ENCODE peak calls at places on chromosomes 2 and 18, in five cellular contexts. One of them, this sample, is unnamed.
A peak's percentile ranks its signal among the peaks of the same experiment; 100 is the strongest.

GRCh38 chr18:57050314-57050949 is 96.5 kb upstream of the BOD1L2 start:
- DNase-seq in K562: no peak
- DNase-seq in HepG2: peak; percentile 4
- DNase-seq in SK-N-SH: no peak
- DNase-seq in GM12878: no peak
- DNase-seq in this sample: no peak

GRCh38 chr18:6370410-6370809 is 44.3 kb downstream of the L3MBTL4 start:
- DNase-seq in K562: no peak
- DNase-seq in HepG2: peak; percentile 37
- DNase-seq in SK-N-SH: peak; percentile 65
- DNase-seq in GM12878: no peak
- DNase-seq in this sample: no peak

GRCh38 chr2:30272761-30273573 is 41.6 kb downstream of the LBH start:
- DNase-seq in K562: no peak
- DNase-seq in HepG2: no peak
- DNase-seq in SK-N-SH: no peak
- DNase-seq in GM12878: no peak
- DNase-seq in this sample: no peak

GRCh38 chr2:29676886-29677453 is 244.4 kb downstream of the ALK start:
- DNase-seq in K562: no peak
- DNase-seq in HepG2: no peak
- DNase-seq in SK-N-SH: no peak
- DNase-seq in GM12878: no peak
- DNase-seq in this sample: no peak

GRCh38 chr2:26922638-26923466 is 47.6 kb upstream of the MAPRE3 start:
- DNase-seq in K562: peak; percentile 69
- DNase-seq in HepG2: peak; percentile 69
- DNase-seq in SK-N-SH: peak; percentile 89
- DNase-seq in GM12878: no peak
- DNase-seq in this sample: peak; percentile 47

GRCh38 chr2:112881217-112882000 is 29.6 kb upstream of the IL37 start:
- DNase-seq in K562: peak; percentile 47
- DNase-seq in HepG2: peak; percentile 54
- DNase-seq in SK-N-SH: no peak
- DNase-seq in GM12878: peak; percentile 58
- DNase-seq in this sample: peak; percentile 16

GRCh38 chr18:26252411-26252810 is 26.2 kb downstream of the TAF4B start:
- DNase-seq in K562: no peak
- DNase-seq in HepG2: peak; percentile 54
- DNase-seq in SK-N-SH: no peak
- DNase-seq in GM12878: no peak
- DNase-seq in this sample: no peak

GRCh38 chr2:212711851-212712250 is 173.2 kb upstream of the ERBB4 start:
- DNase-seq in K562: no peak
- DNase-seq in HepG2: no peak
- DNase-seq in SK-N-SH: no peak
- DNase-seq in GM12878: no peak
- DNase-seq in this sample: no peak

GRCh38 chr2:178279142-178279541 is 84.8 kb downstream of the OSBPL6 start:
- DNase-seq in K562: no peak
- DNase-seq in HepG2: no peak
- DNase-seq in SK-N-SH: no peak
- DNase-seq in GM12878: no peak
- DNase-seq in this sample: no peak

GRCh38 chr2:219644801-219645480 is 17.5 kb downstream of the SLC4A3 start:
- DNase-seq in K562: no peak
- DNase-seq in HepG2: no peak
- DNase-seq in SK-N-SH: no peak
- DNase-seq in GM12878: no peak
- DNase-seq in this sample: no peak

GRCh38 chr18:51617572-51618260 is 420.2 kb upstream of the MEX3C start:
- DNase-seq in K562: no peak
- DNase-seq in HepG2: no peak
- DNase-seq in SK-N-SH: no peak
- DNase-seq in GM12878: no peak
- DNase-seq in this sample: no peak

GRCh38 chr18:51614033-51614432 is 416.6 kb upstream of the MEX3C start:
- DNase-seq in K562: peak; percentile 3
- DNase-seq in HepG2: peak; percentile 5
- DNase-seq in SK-N-SH: peak; percentile 42
- DNase-seq in GM12878: no peak
- DNase-seq in this sample: no peak

GRCh38 chr18:51617167-51617566 is 419.7 kb upstream of the MEX3C start:
- DNase-seq in K562: no peak
- DNase-seq in HepG2: no peak
- DNase-seq in SK-N-SH: no peak
- DNase-seq in GM12878: no peak
- DNase-seq in this sample: no peak

GRCh38 chr18:51611326-51611725 is 413.8 kb upstream of the MEX3C start:
- DNase-seq in K562: no peak
- DNase-seq in HepG2: no peak
- DNase-seq in SK-N-SH: no peak
- DNase-seq in GM12878: no peak
- DNase-seq in this sample: no peak

GRCh38 chr18:51614967-51615571 is 417.6 kb upstream of the MEX3C start:
- DNase-seq in K562: no peak
- DNase-seq in HepG2: no peak
- DNase-seq in SK-N-SH: no peak
- DNase-seq in GM12878: no peak
- DNase-seq in this sample: no peak
- TF ChIP-seq ZBTB33 in K562: no peak
- TF ChIP-seq ZBTB33 in HepG2: no peak
- TF ChIP-seq ZBTB33 in SK-N-SH: no peak
- TF ChIP-seq ZBTB33 in GM12878: no peak
- TF ChIP-seq ZBTB33 in this sample: no peak

DNA sequence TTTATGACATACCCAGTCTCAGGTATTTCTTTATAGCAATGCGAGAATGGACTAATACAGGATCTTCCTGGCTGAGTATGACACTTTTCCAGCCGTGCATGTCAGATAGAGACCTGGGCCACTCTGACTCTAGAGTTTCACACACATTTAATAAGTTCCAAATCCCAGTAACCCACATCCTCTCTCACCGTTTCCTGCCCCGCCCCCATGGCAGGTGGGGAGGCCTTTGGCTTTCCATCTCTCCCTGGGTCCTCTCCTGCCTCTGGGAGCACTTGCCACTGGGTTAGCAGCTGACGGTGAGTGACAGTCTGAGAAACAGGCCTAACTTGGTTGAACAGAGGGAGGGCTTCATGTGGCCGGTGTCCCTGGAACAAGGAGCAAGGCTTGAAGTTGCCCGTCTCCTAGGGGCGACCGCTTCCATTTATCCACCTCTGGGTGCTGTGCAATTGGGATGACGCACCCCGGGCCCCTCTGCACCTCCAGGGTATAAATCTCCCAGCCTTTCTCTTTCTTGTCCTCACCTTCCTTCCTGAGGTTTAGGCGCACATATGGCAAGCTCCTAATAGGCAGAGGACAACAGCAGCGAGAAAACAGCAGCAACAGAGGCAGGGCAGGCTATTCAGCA is 152.7 kb upstream of the HDAC4 start:
- DNase-seq in K562: no peak
- DNase-seq in HepG2: no peak
- DNase-seq in SK-N-SH: no peak
- DNase-seq in GM12878: no peak
- DNase-seq in this sample: no peak
- H3K9ac ChIP-seq in K562: no peak overlapping the region
- H3K9ac ChIP-seq in HepG2: no peak overlapping the region
- H3K9ac ChIP-seq in SK-N-SH: no peak overlapping the region
- H3K9ac ChIP-seq in GM12878: no peak overlapping the region
- H3K9ac ChIP-seq in this sample: no peak overlapping the region

GRCh38 chr18:50830544-50830943 is 10.7 kb upstream of the MRO start:
- DNase-seq in K562: no peak
- DNase-seq in HepG2: no peak
- DNase-seq in SK-N-SH: no peak
- DNase-seq in GM12878: no peak
- DNase-seq in this sample: no peak

GRCh38 chr18:50832754-50833153 is 12.9 kb upstream of the MRO start:
- DNase-seq in K562: no peak
- DNase-seq in HepG2: no peak
- DNase-seq in SK-N-SH: no peak
- DNase-seq in GM12878: peak; percentile 26
- DNase-seq in this sample: no peak

GRCh38 chr18:50839341-50839740 is 19.5 kb upstream of the MRO start:
- DNase-seq in K562: no peak
- DNase-seq in HepG2: no peak
- DNase-seq in SK-N-SH: no peak
- DNase-seq in GM12878: no peak
- DNase-seq in this sample: no peak

GRCh38 chr18:50839996-50840395 is 20.2 kb upstream of the MRO start:
- DNase-seq in K562: peak; percentile 76
- DNase-seq in HepG2: no peak
- DNase-seq in SK-N-SH: no peak
- DNase-seq in GM12878: no peak
- DNase-seq in this sample: no peak

GRCh38 chr18:50836521-50836957 is 16.7 kb upstream of the MRO start:
- DNase-seq in K562: no peak
- DNase-seq in HepG2: no peak
- DNase-seq in SK-N-SH: no peak
- DNase-seq in GM12878: peak; percentile 32
- DNase-seq in this sample: no peak
- TF ChIP-seq ZBTB33 in K562: no peak
- TF ChIP-seq ZBTB33 in HepG2: no peak
- TF ChIP-seq ZBTB33 in SK-N-SH: no peak
- TF ChIP-seq ZBTB33 in GM12878: no peak
- TF ChIP-seq ZBTB33 in this sample: no peak

DNA sequence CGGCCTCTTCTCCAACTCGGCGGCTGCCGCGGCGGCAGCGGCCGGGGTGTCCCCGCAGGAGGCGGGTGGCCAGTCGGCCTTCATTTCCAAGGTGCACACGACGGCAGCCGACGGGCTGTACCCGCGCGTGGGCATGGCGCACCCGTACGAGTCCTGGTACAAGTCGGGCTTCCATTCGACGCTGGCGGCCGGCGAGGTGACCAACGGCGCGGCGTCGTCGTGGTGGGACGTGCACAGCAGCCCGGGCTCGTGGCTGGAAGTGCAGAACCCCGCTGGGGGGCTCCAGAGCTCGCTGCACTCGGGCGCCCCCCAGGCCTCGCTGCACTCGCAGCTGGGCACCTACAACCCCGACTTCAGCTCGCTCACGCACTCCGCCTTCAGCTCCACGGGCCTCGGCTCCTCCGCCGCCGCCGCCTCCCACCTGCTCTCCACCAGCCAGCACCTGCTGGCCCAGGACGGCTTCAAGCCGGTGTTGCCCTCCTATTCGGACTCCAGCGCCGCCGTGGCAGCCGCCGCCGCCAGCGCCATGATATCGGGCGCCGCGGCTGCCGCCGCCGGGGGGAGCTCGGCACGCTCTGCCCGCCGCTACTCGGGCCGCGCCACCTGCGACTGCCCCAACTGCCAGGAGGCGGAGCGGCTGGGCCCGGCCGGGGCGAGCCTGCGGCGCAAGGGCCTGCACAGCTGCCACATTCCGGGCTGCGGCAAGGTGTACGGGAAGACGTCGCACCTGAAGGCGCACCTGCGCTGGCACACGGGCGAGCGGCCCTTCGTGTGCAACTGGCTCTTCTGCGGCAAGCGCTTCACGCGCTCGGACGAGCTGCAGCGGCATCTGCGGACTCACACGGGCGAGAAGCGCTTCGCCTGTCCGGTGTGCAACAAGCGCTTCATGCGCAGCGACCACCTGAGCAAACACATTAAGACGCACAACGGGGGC is 1.9 kb downstream of the SP9 start:
- DNase-seq in K562: peak; percentile 79
- DNase-seq in HepG2: peak; percentile 38
- DNase-seq in SK-N-SH: peak; percentile 79
- DNase-seq in GM12878: no peak
- DNase-seq in this sample: peak; percentile 48
- H3K9ac ChIP-seq in K562: peak overlapping the region; percentile 6
- H3K9ac ChIP-seq in HepG2: no peak overlapping the region
- H3K9ac ChIP-seq in SK-N-SH: no peak overlapping the region
- H3K9ac ChIP-seq in GM12878: no peak overlapping the region
- H3K9ac ChIP-seq in this sample: peak overlapping the region; percentile 39

DNA sequence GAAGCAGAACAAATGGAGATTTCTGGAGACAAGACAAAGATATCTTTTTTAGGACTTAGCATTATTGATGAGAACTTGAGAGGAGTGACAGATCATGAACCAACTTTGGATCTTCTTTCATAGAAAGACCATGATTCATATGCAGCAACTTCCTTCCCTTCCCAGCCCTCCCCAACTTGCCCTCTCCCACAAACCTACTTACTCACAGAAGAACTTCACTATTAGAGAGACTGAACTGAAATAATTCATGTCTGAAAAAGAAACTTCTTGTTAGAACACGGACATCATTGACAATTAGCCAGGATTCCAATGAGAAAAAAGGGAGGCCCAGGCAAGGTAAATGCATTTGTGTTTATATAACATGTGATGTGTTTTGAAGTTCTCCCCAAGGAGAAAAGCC is 294.5 kb downstream of the MEIS1 start:
- DNase-seq in K562: no peak
- DNase-seq in HepG2: no peak
- DNase-seq in SK-N-SH: no peak
- DNase-seq in GM12878: no peak
- DNase-seq in this sample: no peak
- TF ChIP-seq ZBTB33 in K562: no peak
- TF ChIP-seq ZBTB33 in HepG2: no peak
- TF ChIP-seq ZBTB33 in SK-N-SH: no peak
- TF ChIP-seq ZBTB33 in GM12878: no peak
- TF ChIP-seq ZBTB33 in this sample: no peak

This sample was measured in HCT116.